ENCODE peak calls at places on chromosomes 3 and 15, in six cellular contexts. D is GM23338, U is WTC11, W is K562, G is GM12878, Y is HepG2. I is an unnamed sample.

GRCh38 chr3:64658001-64658400 is 29.8 kb downstream of the ADAMTS9 start:
- DNase-seq in G (no peak), D (no peak), U (no peak), W (no peak), Y (no peak), I (no peak)

GRCh38 chr3:52645549-52645948 is 40.2 kb downstream of the PBRM1 start:
- DNase-seq in W (no peak), U (no peak), G (no peak), D (no peak), Y (no peak), I (no peak)

GRCh38 chr3:13123266-13123665 is 50.0 kb upstream of the IQSEC1 start:
- DNase-seq in W (no peak), G (no peak), D (no peak), Y (no peak), U (no peak), I (no peak)

GRCh38 chr3:8482960-8483665 is 18.5 kb upstream of the LMCD1 start:
- DNase-seq in G (no peak), Y (peak), U (no peak), D (no peak), W (no peak), I (no peak)

GRCh38 chr3:150631515-150632221 is 28.5 kb downstream of the SELENOT start:
- DNase-seq in U (no peak), W (peak), D (no peak), Y (no peak), G (no peak), I (no peak)

GRCh38 chr3:3618624-3619023 is 180.6 kb upstream of the LRRN1 start:
- DNase-seq in D (no peak), U (no peak), Y (no peak), W (no peak), G (no peak), I (no peak)

GRCh38 chr3:71129611-71130515 is 453.7 kb downstream of the FOXP1 start:
- DNase-seq in U (no peak), W (peak), D (peak), Y (no peak), G (no peak), I (no peak)

GRCh38 chr15:98943609-98944111 is 63.9 kb downstream of the PGPEP1L start:
- DNase-seq in W (no peak), Y (no peak), U (no peak), G (no peak), D (no peak), I (no peak)

GRCh38 chr3:156396851-156397250 is 158.1 kb downstream of the SSR3 start:
- DNase-seq in G (no peak), Y (no peak), D (no peak), W (no peak), U (no peak), I (no peak)

GRCh38 chr3:108345492-108346205 is 49.3 kb downstream of the HHLA2 start:
- DNase-seq in Y (no peak), D (peak), G (no peak), U (no peak), W (no peak), I (no peak)

GRCh38 chr15:72236381-72237285 is 5.6 kb upstream of the PKM start:
- DNase-seq in D (no peak), U (no peak), Y (no peak), W (peak), G (no peak), I (no peak)

GRCh38 chr3:174858353-174858752 is 781 bp upstream of the NAALADL2 start:
- DNase-seq in G (no peak), U (no peak), D (no peak), Y (no peak), W (no peak), I (no peak)
- TF ChIP-seq CREB1 in G (no peak), U (no peak), D (no peak), Y (no peak), W (no peak), I (no peak)

GRCh38 chr3:143935678-143936077 is 35.9 kb upstream of the DIPK2A start:
- DNase-seq in Y (no peak), U (no peak), G (no peak), D (no peak), W (no peak), I (no peak)
- TF ChIP-seq CREB1 in Y (no peak), U (no peak), G (no peak), D (no peak), W (no peak), I (no peak)

GRCh38 chr3:59131016-59131771 is 81.4 kb upstream of the CFAP20DC start:
- DNase-seq in U (no peak), W (no peak), Y (no peak), D (no peak), G (no peak), I (no peak)
- TF ChIP-seq CREB1 in U (no peak), W (no peak), Y (no peak), D (no peak), G (no peak), I (no peak)

DNA sequence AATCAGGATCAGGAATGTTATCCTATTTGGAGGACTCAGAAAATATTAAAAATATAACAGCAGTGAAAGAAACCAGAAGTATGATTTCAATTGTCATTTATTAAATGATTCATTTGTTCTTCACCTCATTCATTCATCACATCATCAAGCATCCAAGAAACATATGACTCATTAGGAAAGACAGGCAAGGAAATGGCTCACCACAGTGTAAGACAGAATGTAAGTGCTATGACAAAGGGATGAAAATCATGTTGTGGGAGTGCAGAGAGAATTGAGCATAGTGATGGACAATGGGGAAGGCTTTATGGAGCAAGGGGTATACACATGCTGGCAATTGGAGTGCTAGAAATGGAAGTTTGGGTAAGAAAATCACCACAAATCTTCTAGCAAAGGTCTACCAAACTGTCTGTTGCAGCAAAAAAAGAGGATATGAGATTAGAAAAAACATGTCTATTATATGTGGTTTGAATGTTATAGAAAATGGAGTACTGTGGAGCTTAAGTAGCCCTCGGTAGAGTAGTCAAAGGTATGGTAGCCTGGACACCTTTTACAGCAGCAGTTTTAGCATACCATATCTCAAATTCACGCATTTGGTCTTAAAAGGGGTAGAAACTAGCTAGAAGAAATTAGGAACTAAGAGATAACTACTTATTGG is 111.1 kb upstream of the GPR149 start:
- DNase-seq in D (no peak), G (no peak), Y (no peak), U (no peak), W (no peak), I (no peak)
- TF ChIP-seq CREB1 in D (no peak), G (no peak), Y (no peak), U (no peak), W (no peak), I (no peak)

GRCh38 chr3:23501201-23501824 is 298.2 kb downstream of the UBE2E2 start:
- DNase-seq in G (no peak), D (no peak), W (no peak), Y (no peak), U (no peak), I (no peak)
- TF ChIP-seq CREB1 in G (no peak), D (no peak), W (no peak), Y (no peak), U (no peak), I (no peak)

DNA sequence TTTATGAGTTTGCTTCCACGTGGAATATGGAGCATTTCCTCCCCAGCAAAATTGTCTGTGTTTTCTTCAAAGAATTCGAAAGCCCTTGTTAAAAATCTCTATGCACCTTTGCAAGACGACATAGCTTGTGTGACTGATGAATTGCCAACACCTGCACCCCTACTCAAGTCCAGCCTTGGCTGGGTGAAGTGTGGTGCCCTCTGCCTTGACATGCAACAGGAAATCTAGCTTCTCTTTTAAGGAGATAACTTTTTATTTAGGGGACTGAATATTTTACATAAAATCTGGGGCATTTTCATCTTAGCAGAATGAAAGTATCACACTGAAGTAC is 647 bp downstream of the HMG20A start:
- DNase-seq in D (peak), Y (peak), G (no peak), U (no peak), W (peak), I (no peak)
- TF ChIP-seq CREB1 in D (no peak), Y (no peak), G (no peak), U (no peak), W (no peak), I (no peak)

GRCh38 chr3:111762535-111762934 is 96.5 kb upstream of the PHLDB2 start:
- DNase-seq in G (no peak), W (no peak), U (no peak), D (no peak), Y (no peak), I (no peak)
- TF ChIP-seq CREB1 in G (no peak), W (no peak), U (no peak), D (no peak), Y (no peak), I (no peak)

DNA sequence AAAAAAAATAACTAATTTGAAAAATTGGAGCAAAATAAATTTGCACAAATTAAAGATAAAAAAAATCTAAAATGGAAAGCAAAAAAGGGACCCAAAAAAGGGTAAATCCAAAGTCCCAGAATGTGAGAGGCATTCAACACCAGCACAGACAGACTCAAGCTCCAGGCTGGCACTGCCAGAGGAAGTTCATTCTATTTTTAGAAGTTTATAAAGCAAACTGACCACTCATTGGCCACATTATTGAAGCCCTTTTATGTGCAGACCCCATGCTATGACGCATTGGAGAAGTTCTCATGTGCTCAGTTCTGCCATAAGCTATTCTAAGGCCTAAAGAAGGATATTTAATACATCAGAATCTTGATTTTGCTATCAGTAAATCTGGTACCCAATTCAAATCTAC is 17.6 kb upstream of the BOC start:
- DNase-seq in Y (no peak), G (no peak), U (no peak), W (no peak), D (no peak), I (no peak)
- TF ChIP-seq CREB1 in Y (no peak), G (no peak), U (no peak), W (no peak), D (no peak), I (no peak)

DNA sequence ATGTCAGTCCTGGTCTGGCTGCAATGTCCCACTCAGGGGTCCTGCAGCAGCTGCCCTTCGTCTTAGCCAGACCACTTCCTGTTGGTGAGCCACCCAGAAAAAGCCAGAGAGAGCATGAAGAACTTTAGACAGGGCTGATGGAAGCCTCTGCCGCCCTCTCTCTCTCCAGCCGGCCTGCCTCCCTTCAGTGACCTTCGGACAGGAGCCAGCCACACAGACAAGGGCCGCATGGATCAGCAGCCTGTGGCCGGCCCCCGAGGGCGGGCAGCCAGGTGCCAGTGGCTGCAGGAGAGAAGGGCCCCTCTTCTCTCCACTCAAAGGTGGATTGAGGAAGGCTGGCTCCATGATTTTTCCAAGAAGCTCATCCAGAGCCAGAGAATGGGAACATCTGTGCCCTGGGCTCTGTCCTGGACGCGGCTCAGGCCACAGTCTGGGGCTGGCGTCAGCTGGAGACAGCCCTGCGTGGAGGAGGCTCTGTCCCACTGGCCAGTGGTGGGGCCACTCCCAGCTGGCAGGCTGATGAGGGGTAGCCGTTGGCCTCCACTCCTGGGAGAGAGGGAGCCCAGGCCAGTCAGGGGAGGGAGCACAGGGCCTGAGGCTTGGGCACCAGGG is 42.9 kb downstream of the ISG20 start:
- DNase-seq in D (no peak), W (no peak), G (no peak), Y (peak), U (no peak), I (no peak)
- TF ChIP-seq CREB1 in D (no peak), W (no peak), G (no peak), Y (no peak), U (no peak), I (no peak)

DNA sequence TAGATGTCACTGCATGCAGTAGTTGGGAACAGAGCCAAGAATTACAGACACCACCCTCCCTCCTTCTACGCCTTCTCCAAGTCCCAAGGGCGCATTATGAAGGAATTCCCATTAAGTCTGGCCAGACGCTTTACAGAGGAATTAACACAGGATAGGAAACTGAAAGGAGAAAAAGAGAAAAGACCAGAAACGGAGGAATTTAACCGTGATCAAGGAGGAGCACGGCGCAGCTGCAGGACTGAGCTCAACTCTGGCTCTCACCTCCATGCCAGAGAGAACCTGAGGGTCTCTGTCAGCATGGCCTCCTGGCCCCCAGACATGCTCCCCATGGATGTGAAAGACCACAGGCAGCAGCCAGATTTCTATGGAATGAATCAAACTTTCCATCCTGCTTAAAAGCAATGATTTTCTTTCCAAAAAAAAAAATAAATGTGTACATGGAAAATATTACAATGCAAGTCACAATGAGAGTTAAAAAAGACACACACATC is 13.7 kb downstream of the ATP10A start:
- DNase-seq in Y (no peak), U (no peak), W (no peak), D (peak), G (no peak), I (no peak)
- TF ChIP-seq CREB1 in Y (no peak), U (no peak), W (no peak), D (no peak), G (no peak), I (no peak)